ENCODE peak calls at places on chromosomes 3 and 15, in ten cellular contexts. One of them, this sample, is unnamed.
A peak's percentile ranks its signal among the peaks of the same experiment; 100 is the strongest.

GRCh38 chr3:172607305-172608121 is 84.3 kb upstream of the TNFSF10 start:
- DNase-seq in neural progenitor cell: peak; percentile 52
- DNase-seq in testis: no peak
- DNase-seq in esophagus squamous epithelium: no peak
- DNase-seq in right atrium auricular region: no peak
- DNase-seq in A549: no peak
- DNase-seq in IMR-90: peak; percentile 92
- DNase-seq in pancreas: no peak
- DNase-seq in spleen: no peak
- DNase-seq in AG04450: peak; percentile 61
- DNase-seq in this sample: no peak

GRCh38 chr15:89043031-89044002 is 44.9 kb upstream of the ABHD2 start:
- DNase-seq in pancreas: no peak
- DNase-seq in right atrium auricular region: no peak
- DNase-seq in A549: no peak
- DNase-seq in spleen: no peak
- DNase-seq in testis: no peak
- DNase-seq in esophagus squamous epithelium: no peak
- DNase-seq in AG04450: no peak
- DNase-seq in neural progenitor cell: no peak
- DNase-seq in IMR-90: no peak
- DNase-seq in this sample: no peak

GRCh38 chr15:45114076-45114750 is at the start of the genes DUOX2 and DUOXA2:
- DNase-seq in right atrium auricular region: no peak
- DNase-seq in esophagus squamous epithelium: no peak
- DNase-seq in A549: no peak
- DNase-seq in pancreas: no peak
- DNase-seq in testis: no peak
- DNase-seq in IMR-90: no peak
- DNase-seq in spleen: no peak
- DNase-seq in neural progenitor cell: peak; percentile 48
- DNase-seq in AG04450: no peak
- DNase-seq in this sample: no peak

GRCh38 chr15:66006986-66007385 is 137.7 kb downstream of the RAB11A start:
- DNase-seq in right atrium auricular region: no peak
- DNase-seq in pancreas: no peak
- DNase-seq in IMR-90: no peak
- DNase-seq in testis: no peak
- DNase-seq in A549: peak; percentile 90
- DNase-seq in spleen: no peak
- DNase-seq in esophagus squamous epithelium: no peak
- DNase-seq in AG04450: no peak
- DNase-seq in neural progenitor cell: no peak
- DNase-seq in this sample: no peak

GRCh38 chr3:63245842-63246241 is 32.3 kb upstream of the SYNPR start:
- DNase-seq in AG04450: no peak
- DNase-seq in A549: no peak
- DNase-seq in esophagus squamous epithelium: no peak
- DNase-seq in right atrium auricular region: no peak
- DNase-seq in testis: no peak
- DNase-seq in neural progenitor cell: no peak
- DNase-seq in pancreas: no peak
- DNase-seq in spleen: no peak
- DNase-seq in IMR-90: no peak
- DNase-seq in this sample: no peak

GRCh38 chr15:34055868-34056595 is 17.0 kb upstream of the AVEN start:
- DNase-seq in testis: no peak
- DNase-seq in neural progenitor cell: no peak
- DNase-seq in esophagus squamous epithelium: no peak
- DNase-seq in IMR-90: peak; percentile 85
- DNase-seq in spleen: no peak
- DNase-seq in A549: no peak
- DNase-seq in pancreas: no peak
- DNase-seq in AG04450: peak; percentile 50
- DNase-seq in right atrium auricular region: no peak
- DNase-seq in this sample: no peak

GRCh38 chr15:35698978-35699377 is 153.0 kb upstream of the DPH6 start:
- DNase-seq in testis: no peak
- DNase-seq in right atrium auricular region: no peak
- DNase-seq in spleen: no peak
- DNase-seq in esophagus squamous epithelium: no peak
- DNase-seq in IMR-90: no peak
- DNase-seq in neural progenitor cell: no peak
- DNase-seq in pancreas: no peak
- DNase-seq in AG04450: no peak
- DNase-seq in A549: no peak
- DNase-seq in this sample: no peak

GRCh38 chr3:99674086-99674789 is 35.8 kb downstream of the COL8A1 start:
- DNase-seq in testis: no peak
- DNase-seq in AG04450: no peak
- DNase-seq in esophagus squamous epithelium: no peak
- DNase-seq in IMR-90: peak; percentile 56
- DNase-seq in pancreas: no peak
- DNase-seq in right atrium auricular region: no peak
- DNase-seq in A549: no peak
- DNase-seq in spleen: no peak
- DNase-seq in neural progenitor cell: no peak
- DNase-seq in this sample: no peak

GRCh38 chr15:90497912-90498311 is 31.8 kb upstream of the CRTC3 start:
- DNase-seq in A549: no peak
- DNase-seq in pancreas: no peak
- DNase-seq in right atrium auricular region: no peak
- DNase-seq in IMR-90: no peak
- DNase-seq in neural progenitor cell: no peak
- DNase-seq in testis: no peak
- DNase-seq in AG04450: no peak
- DNase-seq in spleen: no peak
- DNase-seq in esophagus squamous epithelium: no peak
- DNase-seq in this sample: no peak

GRCh38 chr15:56428821-56429458 is 36.0 kb downstream of the MNS1 start:
- DNase-seq in A549: peak; percentile 45
- DNase-seq in pancreas: no peak
- DNase-seq in AG04450: peak; percentile 1
- DNase-seq in spleen: no peak
- DNase-seq in testis: no peak
- DNase-seq in esophagus squamous epithelium: no peak
- DNase-seq in IMR-90: peak; percentile 39
- DNase-seq in neural progenitor cell: peak; percentile 11
- DNase-seq in right atrium auricular region: no peak
- DNase-seq in this sample: no peak

GRCh38 chr3:141686477-141687280 is 51.4 kb upstream of the RNF7 start:
- DNase-seq in testis: peak; percentile 57
- DNase-seq in pancreas: no peak
- DNase-seq in AG04450: no peak
- DNase-seq in spleen: peak; percentile 78
- DNase-seq in esophagus squamous epithelium: no peak
- DNase-seq in neural progenitor cell: no peak
- DNase-seq in right atrium auricular region: peak; percentile 66
- DNase-seq in IMR-90: peak; percentile 72
- DNase-seq in A549: peak; percentile 4
- DNase-seq in this sample: no peak

GRCh38 chr3:181379278-181379677 is 332.4 kb upstream of the SOX2 start:
- DNase-seq in right atrium auricular region: no peak
- DNase-seq in AG04450: no peak
- DNase-seq in A549: no peak
- DNase-seq in neural progenitor cell: no peak
- DNase-seq in pancreas: no peak
- DNase-seq in IMR-90: no peak
- DNase-seq in spleen: no peak
- DNase-seq in testis: no peak
- DNase-seq in esophagus squamous epithelium: no peak
- DNase-seq in this sample: no peak
- TF ChIP-seq CTCF in right atrium auricular region: no peak
- TF ChIP-seq CTCF in AG04450: no peak
- TF ChIP-seq CTCF in A549: no peak
- TF ChIP-seq CTCF in neural progenitor cell: no peak
- TF ChIP-seq CTCF in pancreas: no peak
- TF ChIP-seq CTCF in IMR-90: no peak
- TF ChIP-seq CTCF in spleen: no peak
- TF ChIP-seq CTCF in testis: no peak
- TF ChIP-seq CTCF in esophagus squamous epithelium: no peak
- TF ChIP-seq CTCF in this sample: no peak

GRCh38 chr3:12556723-12557471 is at the start of gene MKRN2:
- DNase-seq in esophagus squamous epithelium: peak; percentile 22
- DNase-seq in right atrium auricular region: peak; percentile 92
- DNase-seq in A549: peak; percentile 91
- DNase-seq in IMR-90: peak; percentile 78
- DNase-seq in pancreas: peak; percentile 96
- DNase-seq in testis: peak; percentile 84
- DNase-seq in spleen: peak; percentile 98
- DNase-seq in AG04450: peak; percentile 27
- DNase-seq in neural progenitor cell: peak; percentile 90
- DNase-seq in this sample: peak; percentile 91

GRCh38 chr3:12556243-12556722 is 604 bp upstream of the MKRN2 start:
- DNase-seq in A549: no peak
- DNase-seq in IMR-90: no peak
- DNase-seq in esophagus squamous epithelium: no peak
- DNase-seq in pancreas: no peak
- DNase-seq in AG04450: no peak
- DNase-seq in spleen: no peak
- DNase-seq in testis: no peak
- DNase-seq in neural progenitor cell: no peak
- DNase-seq in right atrium auricular region: no peak
- DNase-seq in this sample: no peak

GRCh38 chr3:12549971-12550760 is 4.9 kb upstream of the MKRN2OS start:
- DNase-seq in IMR-90: no peak
- DNase-seq in right atrium auricular region: no peak
- DNase-seq in neural progenitor cell: no peak
- DNase-seq in esophagus squamous epithelium: no peak
- DNase-seq in pancreas: no peak
- DNase-seq in AG04450: no peak
- DNase-seq in A549: no peak
- DNase-seq in spleen: no peak
- DNase-seq in testis: no peak
- DNase-seq in this sample: no peak

GRCh38 chr3:12557472-12558105 is 702 bp downstream of the MKRN2 start:
- DNase-seq in spleen: no peak
- DNase-seq in testis: no peak
- DNase-seq in AG04450: no peak
- DNase-seq in pancreas: no peak
- DNase-seq in A549: no peak
- DNase-seq in right atrium auricular region: no peak
- DNase-seq in IMR-90: peak; percentile 59
- DNase-seq in esophagus squamous epithelium: no peak
- DNase-seq in neural progenitor cell: no peak
- DNase-seq in this sample: no peak

DNA sequence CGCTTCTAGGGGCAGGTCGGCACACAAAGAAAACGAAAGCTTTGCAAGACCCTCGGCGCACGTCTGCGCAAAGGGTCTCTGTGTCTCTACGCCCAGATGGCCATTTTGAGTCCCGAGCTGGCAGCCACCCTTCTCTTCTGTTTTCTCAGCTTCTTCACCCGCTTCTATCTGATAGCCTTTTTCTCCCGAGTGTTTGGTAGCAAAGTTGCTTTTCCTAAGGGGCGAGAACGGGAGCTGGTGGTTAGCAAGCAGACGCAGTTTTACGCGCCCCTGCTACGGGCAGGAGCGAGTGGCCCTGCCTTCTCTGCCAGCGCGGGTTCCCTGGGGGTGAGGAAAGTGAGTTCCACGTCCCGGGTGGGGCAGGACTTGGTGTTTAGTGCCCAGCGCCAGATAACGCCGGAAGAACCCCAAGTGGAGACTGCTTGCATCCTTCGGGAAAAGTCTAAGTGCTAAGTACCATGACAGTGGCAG is 2.9 kb upstream of the MKRN2 start:
- DNase-seq in testis: peak; percentile 32
- DNase-seq in esophagus squamous epithelium: no peak
- DNase-seq in right atrium auricular region: no peak
- DNase-seq in spleen: peak; percentile 80
- DNase-seq in AG04450: no peak
- DNase-seq in IMR-90: no peak
- DNase-seq in A549: peak; percentile 51
- DNase-seq in neural progenitor cell: peak; percentile 24
- DNase-seq in pancreas: peak; percentile 57
- DNase-seq in this sample: no peak
- H3K27ac ChIP-seq in testis: no peak overlapping the region
- H3K27ac ChIP-seq in esophagus squamous epithelium: peak overlapping the region; percentile 42
- H3K27ac ChIP-seq in right atrium auricular region: peak overlapping the region; percentile 7
- H3K27ac ChIP-seq in spleen: no peak overlapping the region
- H3K27ac ChIP-seq in AG04450: peak overlapping the region; percentile 52
- H3K27ac ChIP-seq in IMR-90: peak overlapping the region; percentile 76
- H3K27ac ChIP-seq in A549: peak overlapping the region; percentile 80
- H3K27ac ChIP-seq in neural progenitor cell: no peak overlapping the region
- H3K27ac ChIP-seq in pancreas: no peak overlapping the region
- H3K27ac ChIP-seq in this sample: no peak overlapping the region

DNA sequence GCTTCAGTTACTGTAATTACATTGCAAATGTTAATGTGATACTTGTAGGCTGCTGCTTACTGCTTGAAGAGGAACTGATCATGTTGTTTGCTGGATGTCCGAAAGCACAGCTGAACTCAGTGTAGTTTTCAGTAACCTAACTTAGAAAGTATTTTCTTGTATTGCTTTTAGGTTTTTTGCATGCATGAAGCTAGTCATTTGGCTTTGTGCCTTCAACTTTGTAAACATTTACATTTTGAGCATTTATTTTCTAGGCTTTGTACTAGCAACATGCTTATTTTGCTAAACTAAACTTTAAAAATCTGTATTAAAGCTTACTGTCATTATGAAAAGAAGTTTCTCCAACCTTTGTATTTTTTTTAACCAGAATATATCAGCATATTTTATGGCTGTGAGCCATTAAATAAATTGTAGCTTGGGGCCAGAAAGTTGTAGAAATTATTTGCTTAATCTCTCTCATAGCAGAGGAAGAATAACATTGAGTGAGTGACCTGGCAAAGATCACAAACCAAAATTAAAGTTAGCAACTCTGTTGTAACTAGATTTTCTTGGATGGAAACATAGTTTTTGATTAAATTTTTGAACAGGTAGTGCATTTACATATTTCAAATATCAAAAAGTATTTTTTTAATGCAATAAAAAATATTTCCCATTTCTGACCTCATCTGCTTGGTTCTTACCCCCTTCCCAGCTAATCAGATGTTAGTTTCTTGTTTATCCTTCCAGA is 30.7 kb downstream of the SACM1L start:
- DNase-seq in spleen: no peak
- DNase-seq in A549: no peak
- DNase-seq in IMR-90: peak; percentile 58
- DNase-seq in pancreas: no peak
- DNase-seq in esophagus squamous epithelium: no peak
- DNase-seq in right atrium auricular region: no peak
- DNase-seq in testis: no peak
- DNase-seq in neural progenitor cell: no peak
- DNase-seq in AG04450: peak; percentile 20
- DNase-seq in this sample: no peak
- H3K9me3 ChIP-seq in spleen: no peaks in the 10 kb centered on the region
- H3K9me3 ChIP-seq in A549: no peaks in the 10 kb centered on the region
- H3K9me3 ChIP-seq in IMR-90: no peaks in the 10 kb centered on the region
- H3K9me3 ChIP-seq in pancreas: no peaks in the 10 kb centered on the region
- H3K9me3 ChIP-seq in esophagus squamous epithelium: no peaks in the 10 kb centered on the region
- H3K9me3 ChIP-seq in right atrium auricular region: no peaks in the 10 kb centered on the region
- H3K9me3 ChIP-seq in testis: no peaks in the 10 kb centered on the region
- H3K9me3 ChIP-seq in neural progenitor cell: no peaks in the 10 kb centered on the region
- H3K9me3 ChIP-seq in AG04450: no peaks in the 10 kb centered on the region
- H3K9me3 ChIP-seq in this sample: no peaks in the 10 kb centered on the region

DNA sequence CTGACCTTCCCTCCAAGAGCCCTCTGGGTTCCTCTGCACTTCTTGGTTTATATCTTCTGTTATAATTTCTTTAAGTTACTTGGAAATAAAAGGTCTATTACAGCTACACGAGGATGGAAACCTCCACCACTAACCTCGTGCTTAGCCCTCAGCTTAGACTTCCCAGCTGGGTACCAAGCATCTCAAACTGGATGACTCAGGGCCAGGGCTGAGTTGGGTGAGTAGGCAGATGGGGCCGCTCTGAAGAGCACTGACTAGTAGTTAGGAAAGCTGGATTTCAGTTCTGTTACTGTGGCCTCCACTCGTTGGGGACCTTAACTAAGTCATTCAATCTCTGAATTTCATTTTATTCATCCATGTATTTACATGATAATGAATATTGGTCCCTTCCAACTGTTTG is 1036.6 kb downstream of the IGSF11 start:
- DNase-seq in IMR-90: peak; percentile 74
- DNase-seq in AG04450: no peak
- DNase-seq in right atrium auricular region: no peak
- DNase-seq in pancreas: no peak
- DNase-seq in spleen: no peak
- DNase-seq in neural progenitor cell: no peak
- DNase-seq in esophagus squamous epithelium: no peak
- DNase-seq in testis: no peak
- DNase-seq in A549: no peak
- DNase-seq in this sample: no peak
- TF ChIP-seq CTCF in IMR-90: no peak
- TF ChIP-seq CTCF in AG04450: no peak
- TF ChIP-seq CTCF in right atrium auricular region: no peak
- TF ChIP-seq CTCF in pancreas: no peak
- TF ChIP-seq CTCF in spleen: no peak
- TF ChIP-seq CTCF in neural progenitor cell: no peak
- TF ChIP-seq CTCF in esophagus squamous epithelium: no peak
- TF ChIP-seq CTCF in testis: no peak
- TF ChIP-seq CTCF in A549: no peak
- TF ChIP-seq CTCF in this sample: no peak